ENCODE peak calls at places on chromosomes 13 and 19, in four cellular contexts. Z is BE2C, L is transverse colon, V is adrenal gland. Y is an unnamed sample.

GRCh38 chr19:53958168-53958571 is 4.6 kb upstream of the CACNG8 start:
- DNase-seq in Z (peak; percentile 52), L (no peak), V (no peak), Y (no peak)

GRCh38 chr19:8877854-8878705 is 45.9 kb downstream of the MBD3L1 start:
- DNase-seq in Z (peak; percentile 55), L (no peak), V (no peak), Y (no peak)

GRCh38 chr19:17420267-17420924 is 549 bp downstream of the MVB12A start:
- DNase-seq in Z (peak; percentile 54), L (peak; percentile 51), V (peak; percentile 74), Y (peak; percentile 21)

GRCh38 chr19:29285878-29286277 is 72.9 kb upstream of the UQCRFS1 start:
- DNase-seq in Z (peak; percentile 20), L (no peak), V (no peak), Y (no peak)

GRCh38 chr19:38544569-38545315 is 73.0 kb downstream of the MAP4K1 start:
- DNase-seq in Z (no peak), L (no peak), V (no peak), Y (no peak)

GRCh38 chr13:24502567-24503375 is 9.8 kb downstream of the PARP4 start:
- DNase-seq in Z (no peak), L (peak; percentile 62), V (peak; percentile 82), Y (no peak)

GRCh38 chr13:97200081-97200942 is 21.8 kb upstream of the MBNL2 start:
- DNase-seq in Z (no peak), L (no peak), V (no peak), Y (no peak)

GRCh38 chr13:19791953-19792537 is 9.3 kb upstream of the PSPC1 start:
- DNase-seq in Z (no peak), L (no peak), V (no peak), Y (no peak)

GRCh38 chr13:31588331-31588730 is 151.0 kb upstream of the RXFP2 start:
- DNase-seq in Z (no peak), L (peak; percentile 53), V (no peak), Y (no peak)

GRCh38 chr13:36332986-36333385 is 13.2 kb downstream of the SPART start:
- DNase-seq in Z (no peak), L (no peak), V (no peak), Y (no peak)

GRCh38 chr13:24063281-24063851 is 97.2 kb upstream of the SPATA13 start:
- DNase-seq in Z (no peak), L (no peak), V (peak; percentile 42), Y (no peak)

GRCh38 chr19:18441804-18442788 is 4.2 kb upstream of the ISYNA1 start:
- DNase-seq in Z (no peak), L (no peak), V (no peak), Y (no peak)

GRCh38 chr19:55046975-55047622 is 9.0 kb upstream of the GP6 start:
- DNase-seq in Z (no peak), L (no peak), V (no peak), Y (no peak)

GRCh38 chr19:6261883-6262282 is 17.9 kb downstream of the MLLT1 start:
- DNase-seq in Z (no peak), L (no peak), V (no peak), Y (no peak)

GRCh38 chr13:107867701-107868661 is 347.4 kb downstream of the LIG4 start:
- DNase-seq in Z (peak; percentile 91), L (no peak), V (no peak), Y (peak; percentile 39)

GRCh38 chr13:24328145-24328544 is 18.8 kb downstream of the C1QTNF9 start:
- DNase-seq in Z (no peak), L (no peak), V (no peak), Y (no peak)

GRCh38 chr13:33280923-33281322 is 4.6 kb downstream of the STARD13 start:
- DNase-seq in Z (no peak), L (no peak), V (no peak), Y (no peak)

GRCh38 chr13:45331981-45332830 is 8.8 kb downstream of the TPT1 start:
- DNase-seq in Z (peak; percentile 24), L (no peak), V (peak; percentile 75), Y (no peak)

GRCh38 chr19:32881766-32882165 is 12.2 kb upstream of the SLC7A9 start:
- DNase-seq in Z (no peak), L (no peak), V (no peak), Y (no peak)

GRCh38 chr19:38736036-38736412 is 8.2 kb downstream of the CAPN12 start:
- DNase-seq in Z (peak; percentile 54), L (peak; percentile 69), V (peak; percentile 63), Y (peak; percentile 67)

GRCh38 chr13:81487151-81487550 is 1146.2 kb upstream of the SPRY2 start:
- DNase-seq in Z (peak; percentile 63), L (no peak), V (no peak), Y (peak; percentile 31)

GRCh38 chr13:26132756-26133155 is 80.9 kb upstream of the SHISA2 start:
- DNase-seq in Z (no peak), L (no peak), V (no peak), Y (no peak)

GRCh38 chr19:10332158-10332964 is 968 bp downstream of the RAVER1 start:
- DNase-seq in Z (no peak), L (peak; percentile 71), V (no peak), Y (no peak)

GRCh38 chr19:4045597-4046361 is 20.9 kb downstream of the ZBTB7A start:
- DNase-seq in Z (no peak), L (no peak), V (no peak), Y (no peak)

GRCh38 chr13:38849316-38849715 is 141.3 kb downstream of the STOML3 start:
- DNase-seq in Z (no peak), L (no peak), V (no peak), Y (no peak)

GRCh38 chr13:103805771-103806170 is 739.6 kb upstream of the SLC10A2 start:
- DNase-seq in Z (no peak), L (no peak), V (no peak), Y (no peak)

DNA sequence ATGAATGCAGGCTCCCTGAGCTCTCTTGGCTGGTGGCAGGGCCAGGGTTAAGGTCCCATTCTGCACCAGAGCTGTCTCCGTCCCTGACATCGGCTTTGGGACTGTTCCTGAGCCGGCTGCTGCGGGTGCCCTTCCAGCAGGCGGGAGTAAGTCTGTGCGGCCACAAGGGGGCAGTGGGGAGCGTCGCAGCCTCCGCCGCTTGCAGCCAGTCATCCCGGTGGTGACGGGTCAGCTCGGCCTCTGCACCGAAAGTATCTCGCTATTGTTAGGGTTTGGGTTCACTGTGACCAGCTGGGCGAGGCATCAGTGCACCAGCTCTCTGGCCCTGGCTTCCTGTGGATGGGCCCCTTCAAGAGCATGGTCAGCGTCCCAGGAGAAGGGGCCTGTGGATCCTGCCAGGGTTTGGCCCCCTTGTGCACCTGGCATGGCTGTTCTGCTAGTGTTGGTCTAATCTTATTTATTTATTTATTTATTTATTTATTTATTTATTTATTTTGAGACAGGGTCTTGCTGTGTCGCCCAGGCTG is 15.1 kb downstream of the NDUFB7 start:
- DNase-seq in Z (peak; percentile 84), L (peak; percentile 82), V (peak; percentile 82), Y (peak; percentile 75)
- H3K4me1 ChIP-seq in Z (peaks cover 3% of the 10 kb centered on the region), L (no peaks in the 10 kb centered on the region), V (peaks cover 30% of the 10 kb centered on the region), Y (peaks cover 15% of the 10 kb centered on the region)

DNA sequence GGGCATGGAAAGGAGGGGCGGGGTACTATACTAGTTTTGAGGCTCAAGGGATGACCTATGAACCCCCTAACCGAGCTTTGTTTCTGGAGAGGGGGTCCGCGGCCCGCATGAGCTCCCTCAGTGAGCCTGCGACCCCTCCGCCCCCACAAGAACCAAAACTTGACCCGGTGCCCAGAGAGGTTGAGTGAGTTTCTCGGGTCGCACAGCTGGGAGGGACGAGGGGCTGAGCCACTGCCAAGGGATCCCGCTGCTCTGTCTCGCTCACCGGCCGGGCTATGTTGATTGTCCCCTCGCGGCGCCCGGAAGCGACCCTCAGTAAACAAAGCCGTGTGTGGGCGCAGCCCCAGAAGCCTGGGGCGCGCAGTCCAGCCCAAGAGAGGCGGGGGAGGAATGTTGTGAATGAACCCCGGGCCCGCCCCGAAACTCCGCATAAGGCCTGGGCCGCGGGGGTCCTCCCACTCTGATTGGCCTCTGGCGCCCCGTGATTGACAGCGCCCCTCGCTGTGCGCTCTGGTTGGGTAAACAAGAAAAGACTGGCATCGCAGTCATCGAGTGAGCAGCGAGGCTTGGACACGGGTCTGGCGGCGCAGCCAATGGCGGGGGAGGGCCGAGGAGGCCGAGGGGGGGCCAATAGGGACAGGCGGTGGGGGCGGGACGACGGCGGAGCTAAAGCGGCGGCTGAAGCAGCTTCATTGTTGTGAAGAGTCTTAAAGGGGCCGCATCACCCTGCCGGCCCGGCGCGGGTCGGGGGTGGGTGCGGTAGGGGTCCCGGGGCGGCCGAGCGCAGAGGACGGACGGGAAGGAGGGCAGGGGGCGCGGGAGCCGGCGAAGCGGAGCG is at the start of gene ZSWIM4:
- DNase-seq in Z (peak; percentile 99), L (peak; percentile 99), V (peak; percentile 100), Y (peak; percentile 99)
- TF ChIP-seq CTCF in Z (no peak), L (no peak), V (no peak), Y (no peak)

DNA sequence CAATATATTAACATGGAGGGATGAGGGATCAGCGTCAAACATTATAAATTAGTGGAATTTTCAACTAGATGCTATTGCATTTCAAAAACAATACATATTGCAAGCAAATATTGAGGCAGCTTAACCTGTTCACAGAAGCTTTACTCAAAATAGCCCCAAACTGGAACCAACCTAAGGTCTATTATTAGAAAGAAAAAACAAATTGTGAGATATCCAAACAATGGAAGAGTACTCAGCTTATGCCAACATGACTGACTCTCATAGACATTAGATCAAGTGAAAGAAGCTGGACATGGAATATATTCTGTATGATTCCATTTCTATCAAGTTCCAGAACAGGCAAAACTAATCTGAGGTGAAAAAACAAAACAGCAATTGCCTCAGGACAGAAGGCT is 27.6 kb upstream of the NEK3 start:
- DNase-seq in Z (no peak), L (no peak), V (no peak), Y (no peak)
- H3K4me1 ChIP-seq in Z (no peaks in the 10 kb centered on the region), L (no peaks in the 10 kb centered on the region), V (no peaks in the 10 kb centered on the region), Y (peaks cover 13% of the 10 kb centered on the region)

GRCh38 chr13:99353836-99354235 is 46.6 kb upstream of the GPR183 start:
- DNase-seq in Z (no peak), L (no peak), V (no peak), Y (no peak)

GRCh38 chr13:99352351-99353271 is 45.4 kb upstream of the GPR183 start:
- DNase-seq in Z (no peak), L (no peak), V (no peak), Y (no peak)

GRCh38 chr13:99354371-99354951 is 47.3 kb upstream of the GPR183 start:
- DNase-seq in Z (no peak), L (no peak), V (no peak), Y (no peak)

GRCh38 chr13:99350191-99350590 is 43.0 kb upstream of the GPR183 start:
- DNase-seq in Z (no peak), L (no peak), V (no peak), Y (no peak)

GRCh38 chr13:99351772-99352171 is 44.6 kb upstream of the GPR183 start:
- DNase-seq in Z (no peak), L (no peak), V (no peak), Y (no peak)
- TF ChIP-seq CTCF in Z (no peak), L (no peak), V (no peak), Y (no peak)

DNA sequence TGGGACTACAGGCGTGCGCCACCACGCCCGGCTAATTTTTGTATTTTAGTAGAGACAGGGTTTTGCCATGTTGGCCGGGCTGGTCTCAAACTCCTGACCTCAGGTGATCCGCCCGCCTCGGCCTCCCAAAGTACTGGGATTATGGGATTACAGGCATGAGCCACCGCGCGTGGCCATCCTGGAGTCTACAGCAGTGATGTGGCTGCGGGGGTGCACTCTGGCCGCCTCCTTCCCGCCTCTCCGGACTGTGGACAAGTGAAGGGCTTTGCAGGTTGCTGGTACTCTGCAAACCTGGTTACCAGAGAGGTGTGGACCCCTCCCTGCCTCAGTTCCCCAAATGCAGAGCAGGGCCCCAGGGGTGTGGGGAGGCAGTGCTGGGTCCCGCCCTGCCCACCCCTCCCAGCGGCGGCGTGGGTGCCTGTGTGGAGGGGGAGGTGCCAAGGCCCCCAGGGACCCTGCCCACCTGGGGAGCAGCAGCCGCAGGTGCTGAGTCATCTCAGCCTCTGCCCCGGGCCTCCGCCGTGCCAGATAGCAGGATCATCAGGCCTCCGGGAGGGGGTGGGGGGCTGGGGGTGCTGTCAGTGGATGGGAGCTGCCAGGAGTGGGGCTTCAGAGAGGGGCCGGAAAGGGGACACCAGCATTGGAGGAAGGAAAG is 23.1 kb downstream of the ARID3A start:
- DNase-seq in Z (peak; percentile 5), L (no peak), V (no peak), Y (no peak)
- H3K4me1 ChIP-seq in Z (peaks cover 5% of the 10 kb centered on the region), L (peaks cover 19% of the 10 kb centered on the region), V (no peaks in the 10 kb centered on the region), Y (peaks cover 28% of the 10 kb centered on the region)